ENCODE peak calls at places on chromosomes 5 and 9, in five cellular contexts. L is SK-N-SH, Z is GM12892, K is K562, F is HepG2. R is an unnamed sample.

GRCh38 chr5:575636-576035 is 36.5 kb upstream of the CEP72 start:
- DNase-seq in F (no peak), L (no peak), K (no peak), Z (no peak), R (no peak)

GRCh38 chr5:43515678-43516048 is 715 bp upstream of the C5orf34 start:
- DNase-seq in L (no peak), F (no peak), K (no peak), Z (no peak), R (no peak)

GRCh38 chr5:171863928-171864327 is 78.3 kb downstream of the SMIM23 start:
- DNase-seq in L (no peak), F (no peak), Z (no peak), K (no peak), R (no peak)

GRCh38 chr9:105444130-105444529 is 3.7 kb upstream of the FSD1L start:
- DNase-seq in K (no peak), L (no peak), Z (no peak), F (no peak), R (no peak)

GRCh38 chr9:35035851-35036701 is 36.3 kb downstream of the VCP start:
- DNase-seq in L (no peak), Z (peak; percentile 58), K (no peak), F (no peak), R (peak; percentile 42)

GRCh38 chr9:116234091-116234490 is 80.5 kb downstream of the PAPPA start:
- DNase-seq in L (peak; percentile 2), F (no peak), K (no peak), Z (no peak), R (no peak)

GRCh38 chr5:140341591-140341990 is 4.8 kb downstream of the HBEGF start:
- DNase-seq in K (no peak), F (no peak), Z (no peak), L (no peak), R (no peak)

GRCh38 chr9:87725356-87725899 is 491 bp upstream of the CTSL start:
- DNase-seq in K (peak; percentile 61), F (no peak), L (no peak), Z (no peak), R (no peak)

GRCh38 chr5:39219433-39219832 is at the start of gene FYB1:
- DNase-seq in F (no peak), K (no peak), Z (no peak), L (no peak), R (no peak)

GRCh38 chr5:75640395-75640794 is 29.1 kb downstream of the ANKDD1B start:
- DNase-seq in F (no peak), K (no peak), L (no peak), Z (no peak), R (no peak)

GRCh38 chr9:21993893-21994525 is at the start of gene CDKN2A:
- DNase-seq in Z (peak; percentile 33), F (no peak), K (no peak), L (peak; percentile 79), R (no peak)

GRCh38 chr5:74432240-74432639 is 208.3 kb downstream of the ENC1 start:
- DNase-seq in F (no peak), L (no peak), Z (no peak), K (no peak), R (no peak)

GRCh38 chr5:14937277-14937676 is 65.7 kb upstream of the ANKH start:
- DNase-seq in L (no peak), F (no peak), K (no peak), Z (no peak), R (no peak)

GRCh38 chr9:133539434-133539833 is 4.9 kb downstream of the ADAMTSL2 start:
- DNase-seq in L (no peak), K (peak; percentile 78), F (no peak), Z (no peak), R (no peak)

GRCh38 chr5:113212244-113212920 is 222.4 kb downstream of the TSSK1B start:
- DNase-seq in F (no peak), L (peak; percentile 59), Z (no peak), K (no peak), R (no peak)

GRCh38 chr5:28523416-28523815 is 1485.0 kb upstream of the CDH9 start:
- DNase-seq in K (no peak), L (no peak), Z (no peak), F (no peak), R (no peak)

GRCh38 chr5:117131048-117131679 is 556.5 kb upstream of the SEMA6A start:
- DNase-seq in F (no peak), K (no peak), L (no peak), Z (no peak), R (no peak)

GRCh38 chr9:87324613-87325194 is 173.0 kb upstream of the DAPK1 start:
- DNase-seq in K (peak; percentile 51), L (peak; percentile 64), Z (no peak), F (peak; percentile 50), R (peak; percentile 28)

GRCh38 chr9:98080346-98080745 is 23.8 kb downstream of the NANS start:
- DNase-seq in F (no peak), K (no peak), L (no peak), Z (no peak), R (no peak)

GRCh38 chr9:125506045-125506444 is 201.0 kb downstream of the MAPKAP1 start:
- DNase-seq in K (no peak), Z (no peak), F (no peak), L (no peak), R (no peak)

GRCh38 chr9:90044710-90045151 is 439.9 kb downstream of the GADD45G start:
- DNase-seq in F (peak; percentile 5), K (no peak), L (no peak), Z (no peak), R (no peak)

GRCh38 chr9:124472770-124473169 is 22.5 kb downstream of the ADGRD2 start:
- DNase-seq in Z (no peak), L (no peak), K (no peak), F (no peak), R (no peak)

GRCh38 chr9:124471761-124472160 is 21.5 kb downstream of the ADGRD2 start:
- DNase-seq in F (no peak), Z (no peak), L (no peak), K (no peak), R (no peak)

GRCh38 chr9:124475158-124475867 is 25.1 kb downstream of the ADGRD2 start:
- DNase-seq in F (no peak), L (peak; percentile 65), Z (no peak), K (no peak), R (no peak)

GRCh38 chr9:124474151-124474550 is 23.9 kb downstream of the ADGRD2 start:
- DNase-seq in F (no peak), L (no peak), Z (no peak), K (no peak), R (no peak)

DNA sequence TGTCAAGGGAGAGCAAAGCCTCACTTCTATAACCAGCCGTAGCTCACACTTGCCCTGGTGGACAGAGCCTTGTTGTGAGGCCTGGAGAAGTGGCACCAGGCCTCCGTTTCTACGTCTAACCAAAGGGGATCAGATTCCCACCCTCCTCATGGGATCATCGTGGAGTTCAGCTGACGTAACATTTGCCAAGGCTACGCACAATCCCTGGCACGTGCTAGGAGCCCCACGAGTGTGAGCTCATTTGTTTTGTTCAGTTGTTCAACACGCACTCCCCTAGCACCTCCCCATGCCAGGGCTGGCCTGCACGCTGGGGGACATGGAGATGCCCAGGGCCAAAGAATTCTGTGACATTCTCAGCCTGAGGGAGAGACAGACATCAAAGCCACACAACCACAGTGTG is 23.1 kb downstream of the ADGRD2 start:
- DNase-seq in K (no peak), F (peak; percentile 11), L (no peak), Z (no peak), R (no peak)
- TF ChIP-seq TAF1 in K (no peak), F (no peak), L (no peak), Z (no peak), R (no peak)

GRCh38 chr5:145846087-145846486 is 10.9 kb upstream of the PRELID2 start:
- DNase-seq in L (no peak), Z (no peak), F (no peak), K (no peak), R (no peak)
- TF ChIP-seq POLR2AphosphoS5 in L (no peak), Z (no peak), F (no peak), K (no peak), R (no peak)

DNA sequence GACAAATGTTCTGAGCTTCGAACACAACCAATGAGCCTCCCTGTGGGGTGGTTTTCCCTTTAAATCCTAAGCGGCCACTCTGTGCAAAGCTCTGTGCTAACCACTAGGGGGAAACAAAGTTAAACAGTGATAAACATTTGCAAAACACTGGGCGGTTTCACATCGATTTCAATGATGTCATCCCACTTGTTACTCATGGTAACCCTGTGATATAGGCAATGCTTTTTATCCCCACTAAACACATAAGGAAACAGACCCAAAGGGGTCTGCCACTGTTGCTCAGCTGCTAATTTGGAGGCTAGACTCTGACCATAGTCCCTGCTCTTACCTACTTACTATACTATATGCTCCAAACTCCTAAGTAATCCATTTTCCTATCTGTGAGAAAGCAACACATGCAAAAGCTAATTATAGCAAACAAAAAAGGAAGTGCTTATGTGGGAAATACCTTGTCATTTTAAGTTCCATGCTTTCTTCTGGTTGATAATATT is 57.3 kb downstream of the PTPN3 start:
- DNase-seq in Z (no peak), F (peak; percentile 82), K (peak; percentile 74), L (peak; percentile 74), R (peak; percentile 50)
- TF ChIP-seq TAF1 in Z (no peak), F (no peak), K (no peak), L (no peak), R (no peak)

DNA sequence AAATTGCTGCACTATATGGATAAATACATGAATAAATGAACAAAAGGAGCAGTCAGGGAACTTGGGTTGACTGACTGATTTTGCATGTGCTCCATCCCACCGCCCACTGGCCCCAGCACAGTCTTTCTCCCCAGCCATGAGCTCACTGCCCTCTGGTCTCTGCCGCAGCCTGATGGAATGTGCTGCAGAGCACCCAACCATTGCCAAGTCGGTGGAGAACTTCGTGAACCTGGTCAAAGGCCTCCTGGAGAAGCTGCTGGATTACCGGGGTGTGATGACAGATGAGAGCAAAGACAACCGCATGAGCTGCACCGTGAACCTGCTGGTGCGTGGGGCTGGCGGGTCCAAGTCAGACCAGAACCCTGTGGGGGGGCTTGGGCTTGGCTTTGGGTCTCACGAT is 53.9 kb upstream of the INSYN2B start:
- DNase-seq in K (no peak), F (no peak), Z (no peak), L (no peak), R (no peak)
- TF ChIP-seq POLR2AphosphoS5 in K (no peak), F (no peak), Z (no peak), L (no peak), R (no peak)

GRCh38 chr9:94734054-94734754 is 7.7 kb downstream of the AOPEP start:
- DNase-seq in F (no peak), L (no peak), K (no peak), Z (no peak), R (no peak)
- TF ChIP-seq TAF1 in F (no peak), L (no peak), K (no peak), Z (no peak), R (no peak)

GRCh38 chr5:17831279-17831678 is 197.0 kb downstream of the TAF11L14 start:
- DNase-seq in Z (no peak), F (no peak), L (no peak), K (no peak), R (no peak)
- TF ChIP-seq POLR2AphosphoS5 in Z (no peak), F (no peak), L (no peak), K (no peak), R (no peak)

DNA sequence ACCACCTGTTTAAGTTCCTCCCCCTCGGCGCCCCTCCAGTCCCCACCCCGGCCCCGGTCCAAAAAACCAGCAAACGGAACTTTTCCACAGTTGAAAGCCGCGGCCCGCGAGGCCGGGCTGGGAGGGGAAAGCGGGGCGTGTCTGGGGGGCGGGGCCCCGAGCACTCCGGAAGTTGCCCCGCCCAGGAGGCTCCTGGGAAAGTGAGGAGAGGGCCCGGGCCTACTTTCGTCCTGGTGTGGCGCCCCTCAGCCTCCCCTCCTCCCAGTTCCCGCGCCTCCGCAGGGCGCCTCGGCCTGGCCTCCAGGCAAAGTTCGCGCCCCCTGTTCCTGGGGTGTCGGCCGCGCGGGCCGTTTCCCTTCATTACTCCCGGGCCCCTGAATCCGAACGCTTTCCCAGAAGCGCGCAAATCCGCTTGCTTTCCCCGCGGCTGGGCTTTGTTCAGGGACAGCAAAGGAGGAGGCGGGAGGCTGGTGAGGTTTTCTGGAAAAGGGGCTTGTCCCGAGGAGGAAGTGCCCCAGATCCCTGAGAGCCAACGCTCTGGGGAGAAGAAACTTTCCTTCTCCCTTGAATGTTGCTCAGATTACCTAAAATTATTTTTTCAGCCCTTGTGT is 4.4 kb upstream of the DMRT3 start:
- DNase-seq in Z (no peak), K (peak; percentile 8), F (no peak), L (peak; percentile 43), R (no peak)
- TF ChIP-seq TAF1 in Z (no peak), K (no peak), F (no peak), L (no peak), R (no peak)